ENCODE peak calls at places on chromosomes 6 and 20, in seven cellular contexts. J is ovary; T is CD8-positive, alpha-beta T cell; U is lower lobe of right lung; R is upper lobe of right lung; M is RWPE1; A is breast epithelium. F is an unnamed sample.

GRCh38 chr6:6596529-6596928 is 8.0 kb downstream of the LY86 start:
- DNase-seq in R (no peak), A (no peak), M (no peak), J (no peak), U (no peak), T (no peak), F (peak; percentile 68)

GRCh38 chr6:125640441-125641150 is 108.8 kb upstream of the HEY2 start:
- DNase-seq in M (no peak), U (no peak), T (no peak), R (no peak), A (no peak), J (no peak), F (no peak)

GRCh38 chr6:102085257-102085656 is 691.7 kb downstream of the GRIK2 start:
- DNase-seq in T (no peak), R (no peak), U (no peak), M (no peak), J (no peak), A (no peak), F (no peak)

GRCh38 chr6:147508871-147509608 is 550 bp downstream of the SAMD5 start:
- DNase-seq in R (peak; percentile 65), J (no peak), A (no peak), M (no peak), U (no peak), T (no peak), F (no peak)

GRCh38 chr6:125918230-125918629 is 38.3 kb upstream of the HINT3 start:
- DNase-seq in U (no peak), T (no peak), A (no peak), J (no peak), R (no peak), M (no peak), F (peak; percentile 8)

GRCh38 chr20:1666802-1667201 is 9.2 kb upstream of the SIRPG start:
- DNase-seq in R (no peak), T (no peak), M (no peak), U (no peak), A (no peak), J (no peak), F (no peak)

GRCh38 chr20:528923-529594 is 14.5 kb downstream of the CSNK2A1 start:
- DNase-seq in J (no peak), U (no peak), M (peak; percentile 93), T (no peak), R (no peak), A (no peak), F (no peak)

GRCh38 chr20:13205848-13206434 is 15.1 kb upstream of the ISM1 start:
- DNase-seq in A (no peak), T (no peak), U (no peak), J (no peak), R (no peak), M (peak; percentile 11), F (no peak)

GRCh38 chr6:86147311-86147710 is 504.6 kb upstream of the SYNCRIP start:
- DNase-seq in A (no peak), M (no peak), U (no peak), J (no peak), R (no peak), T (no peak), F (no peak)

GRCh38 chr6:163392533-163392932 is 22.0 kb upstream of the QKI start:
- DNase-seq in J (no peak), R (no peak), T (no peak), A (no peak), U (peak; percentile 65), M (peak; percentile 85), F (peak; percentile 57)

GRCh38 chr6:31581511-31582229 is 554 bp downstream of the LTB start:
- DNase-seq in A (no peak), R (no peak), U (no peak), M (no peak), T (no peak), J (no peak), F (no peak)

GRCh38 chr20:11378252-11378651 is 539.4 kb upstream of the BTBD3 start:
- DNase-seq in T (no peak), J (no peak), U (no peak), A (no peak), M (no peak), R (no peak), F (no peak)

GRCh38 chr20:38674178-38675133 is 49.8 kb upstream of the SLC32A1 start:
- DNase-seq in A (no peak), U (no peak), R (peak; percentile 69), T (peak; percentile 34), J (peak; percentile 41), M (peak; percentile 91), F (peak; percentile 13)

GRCh38 chr6:121548146-121548545 is 112.7 kb downstream of the GJA1 start:
- DNase-seq in U (no peak), R (no peak), J (no peak), T (no peak), A (no peak), M (no peak), F (no peak)

GRCh38 chr6:132893772-132894490 is 79.6 kb downstream of the RPS12 start:
- DNase-seq in J (no peak), T (no peak), A (no peak), R (no peak), U (no peak), M (no peak), F (no peak)

GRCh38 chr20:44702776-44703175 is 12.4 kb upstream of the CCN5 start:
- DNase-seq in J (peak; percentile 97), A (peak; percentile 65), U (peak; percentile 73), M (no peak), T (no peak), R (peak; percentile 80), F (peak; percentile 89)

GRCh38 chr20:26135325-26136110 is 438.9 kb upstream of the ZNF337 start:
- DNase-seq in J (no peak), R (no peak), T (no peak), M (no peak), A (no peak), U (no peak), F (no peak)

GRCh38 chr20:50278684-50279531 is 88.3 kb downstream of the CEBPB start:
- DNase-seq in J (peak; percentile 77), U (peak; percentile 91), T (no peak), M (peak; percentile 61), R (peak; percentile 92), A (no peak), F (peak; percentile 74)

GRCh38 chr20:8213831-8214587 is 81.9 kb downstream of the PLCB1 start:
- DNase-seq in M (no peak), U (no peak), T (no peak), J (no peak), R (no peak), A (no peak), F (no peak)

DNA sequence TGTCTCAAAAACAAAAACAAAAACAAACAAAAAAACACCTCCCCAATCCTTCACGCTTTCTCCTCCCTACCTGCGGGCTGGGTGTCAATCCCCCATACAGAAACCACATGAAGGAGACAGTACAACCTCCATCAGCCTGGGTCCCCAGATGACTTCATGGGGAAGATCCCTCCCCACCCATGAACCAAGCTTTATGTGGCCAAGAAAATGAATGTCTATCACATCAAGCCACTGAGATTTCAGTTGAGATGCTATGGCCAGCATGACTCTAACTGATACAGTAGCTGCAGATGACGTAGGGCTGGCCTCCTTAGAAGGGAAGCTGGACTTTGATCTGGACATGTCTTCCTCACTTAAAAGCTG is 21.2 kb upstream of the BNIP5 start:
- DNase-seq in A (no peak), M (no peak), U (no peak), J (no peak), T (no peak), R (no peak), F (no peak)
- H3K27ac ChIP-seq in A (no peak overlapping the region), M (no peak overlapping the region), U (no peak overlapping the region), J (no peak overlapping the region), T (no peak overlapping the region), R (no peak overlapping the region), F (no peak overlapping the region)

GRCh38 chr6:166121721-166122120 is 45.9 kb downstream of the TBXT start:
- DNase-seq in T (no peak), A (no peak), M (no peak), J (no peak), U (no peak), R (no peak), F (no peak)
- H3K27ac ChIP-seq in T (no peak overlapping the region), A (no peak overlapping the region), M (no peak overlapping the region), J (no peak overlapping the region), U (no peak overlapping the region), R (no peak overlapping the region), F (no peak overlapping the region)

GRCh38 chr6:39420300-39421265 is 98.1 kb upstream of the KCNK16 start:
- DNase-seq in M (no peak), A (no peak), J (no peak), U (no peak), T (no peak), R (no peak), F (peak; percentile 57)
- H3K27ac ChIP-seq in M (no peak overlapping the region), A (no peak overlapping the region), J (no peak overlapping the region), U (no peak overlapping the region), T (no peak overlapping the region), R (no peak overlapping the region), F (no peak overlapping the region)

GRCh38 chr6:56956481-56956880 is 1.6 kb downstream of the BEND6 start:
- DNase-seq in J (no peak), T (no peak), R (no peak), A (no peak), M (no peak), U (no peak), F (no peak)

GRCh38 chr6:56951049-56951816 is 3.7 kb upstream of the BEND6 start:
- DNase-seq in A (no peak), J (no peak), M (no peak), R (no peak), T (no peak), U (no peak), F (no peak)

GRCh38 chr6:56955171-56956155 is 556 bp downstream of the BEND6 start:
- DNase-seq in A (peak; percentile 69), U (peak; percentile 81), M (peak; percentile 73), T (no peak), R (peak; percentile 89), J (peak; percentile 58), F (peak; percentile 76)

GRCh38 chr6:56954389-56955170 is at the start of gene BEND6:
- DNase-seq in A (no peak), T (no peak), R (peak; percentile 64), M (peak; percentile 50), J (peak; percentile 44), U (peak; percentile 49), F (peak; percentile 13)

DNA sequence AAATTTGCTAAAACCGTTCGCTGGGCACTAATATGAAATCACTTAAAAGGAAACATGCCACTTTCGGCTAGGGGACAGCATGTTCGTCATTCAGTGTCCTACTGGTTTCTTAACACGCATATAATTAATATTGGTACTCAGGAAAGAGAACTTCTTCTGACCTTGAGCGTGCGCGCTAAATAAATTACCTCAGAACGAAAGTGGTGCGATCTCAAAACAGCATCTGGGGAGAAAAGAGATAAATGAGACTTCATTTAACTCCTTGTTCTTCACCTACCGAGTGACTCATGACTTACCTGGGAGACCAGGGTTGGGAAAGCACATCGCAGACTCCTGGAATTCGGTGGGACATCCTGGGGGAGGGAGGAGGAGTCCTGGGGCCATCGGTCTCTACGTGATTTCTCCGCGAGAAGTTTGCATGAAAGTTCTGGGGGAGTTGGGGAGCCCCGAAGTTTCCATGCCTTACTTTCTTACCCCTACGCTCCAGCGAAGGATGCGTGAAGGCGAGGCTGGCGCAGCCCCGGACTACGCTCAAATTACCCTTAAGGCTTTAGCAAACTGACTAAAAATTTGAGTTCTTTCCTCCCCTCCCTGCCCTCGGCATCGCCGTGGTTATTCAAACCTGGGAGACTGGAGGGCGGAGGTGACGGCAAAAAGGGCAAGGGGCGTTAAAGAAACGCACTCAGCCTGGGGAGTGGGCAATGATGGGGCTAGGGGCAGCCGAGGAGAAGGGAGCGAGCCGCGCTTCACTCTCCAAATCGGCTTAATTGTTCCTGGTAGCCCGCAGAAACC is 1.1 kb upstream of the BEND6 start:
- DNase-seq in A (no peak), U (no peak), M (peak; percentile 18), R (no peak), T (no peak), J (no peak), F (no peak)
- H3K27ac ChIP-seq in A (no peak overlapping the region), U (no peak overlapping the region), M (peak overlapping the region; percentile 84), R (no peak overlapping the region), T (no peak overlapping the region), J (peak overlapping the region; percentile 41), F (no peak overlapping the region)